ENCODE peak calls at places on chromosomes 5 and 9, in four cellular contexts. One of them, this sample, is unnamed.

GRCh38 chr5:142587354-142587965 is 98.4 kb downstream of the FGF1 start:
- DNase-seq in LoVo: peak
- DNase-seq in stimulated activated CD8-positive, alpha-beta memory T cell treated with anti-CD3 and anti-CD28 coated beads, Interleukin-12 subunit alpha, Interleukin-12 subunit beta, amount 100 ng/mL, for 4 hours: no peak
- DNase-seq in stimulated activated CD4-positive, alpha-beta T cell treated with anti-CD3 and anti-CD28 coated beads, Interleukin-15, amount 100 ng/mL, for 1 hour: no peak
- DNase-seq in this sample: no peak

GRCh38 chr5:150286820-150287219 is 2.8 kb downstream of the CAMK2A start:
- DNase-seq in LoVo: peak
- DNase-seq in stimulated activated CD8-positive, alpha-beta memory T cell treated with anti-CD3 and anti-CD28 coated beads, Interleukin-12 subunit alpha, Interleukin-12 subunit beta, amount 100 ng/mL, for 4 hours: no peak
- DNase-seq in stimulated activated CD4-positive, alpha-beta T cell treated with anti-CD3 and anti-CD28 coated beads, Interleukin-15, amount 100 ng/mL, for 1 hour: no peak
- DNase-seq in this sample: no peak

GRCh38 chr5:71780597-71780996 is 61.5 kb downstream of the CARTPT start:
- DNase-seq in LoVo: no peak
- DNase-seq in stimulated activated CD8-positive, alpha-beta memory T cell treated with anti-CD3 and anti-CD28 coated beads, Interleukin-12 subunit alpha, Interleukin-12 subunit beta, amount 100 ng/mL, for 4 hours: no peak
- DNase-seq in stimulated activated CD4-positive, alpha-beta T cell treated with anti-CD3 and anti-CD28 coated beads, Interleukin-15, amount 100 ng/mL, for 1 hour: no peak
- DNase-seq in this sample: no peak

GRCh38 chr5:28542968-28543367 is 1504.6 kb upstream of the CDH9 start:
- DNase-seq in LoVo: peak
- DNase-seq in stimulated activated CD8-positive, alpha-beta memory T cell treated with anti-CD3 and anti-CD28 coated beads, Interleukin-12 subunit alpha, Interleukin-12 subunit beta, amount 100 ng/mL, for 4 hours: no peak
- DNase-seq in stimulated activated CD4-positive, alpha-beta T cell treated with anti-CD3 and anti-CD28 coated beads, Interleukin-15, amount 100 ng/mL, for 1 hour: no peak
- DNase-seq in this sample: no peak

GRCh38 chr9:88773627-88774244 is 217.5 kb upstream of the S1PR3 start:
- DNase-seq in LoVo: no peak
- DNase-seq in stimulated activated CD8-positive, alpha-beta memory T cell treated with anti-CD3 and anti-CD28 coated beads, Interleukin-12 subunit alpha, Interleukin-12 subunit beta, amount 100 ng/mL, for 4 hours: no peak
- DNase-seq in stimulated activated CD4-positive, alpha-beta T cell treated with anti-CD3 and anti-CD28 coated beads, Interleukin-15, amount 100 ng/mL, for 1 hour: no peak
- DNase-seq in this sample: no peak

GRCh38 chr9:127711226-127711701 is 4.2 kb downstream of the PTRH1 start:
- DNase-seq in LoVo: no peak
- DNase-seq in stimulated activated CD8-positive, alpha-beta memory T cell treated with anti-CD3 and anti-CD28 coated beads, Interleukin-12 subunit alpha, Interleukin-12 subunit beta, amount 100 ng/mL, for 4 hours: no peak
- DNase-seq in stimulated activated CD4-positive, alpha-beta T cell treated with anti-CD3 and anti-CD28 coated beads, Interleukin-15, amount 100 ng/mL, for 1 hour: no peak
- DNase-seq in this sample: no peak

GRCh38 chr9:133203506-133204075 is 5.5 kb downstream of the OBP2B start:
- DNase-seq in LoVo: no peak
- DNase-seq in stimulated activated CD8-positive, alpha-beta memory T cell treated with anti-CD3 and anti-CD28 coated beads, Interleukin-12 subunit alpha, Interleukin-12 subunit beta, amount 100 ng/mL, for 4 hours: no peak
- DNase-seq in stimulated activated CD4-positive, alpha-beta T cell treated with anti-CD3 and anti-CD28 coated beads, Interleukin-15, amount 100 ng/mL, for 1 hour: no peak
- DNase-seq in this sample: no peak

GRCh38 chr5:61100425-61100824 is 61.8 kb downstream of the SMIM15 start:
- DNase-seq in LoVo: no peak
- DNase-seq in stimulated activated CD8-positive, alpha-beta memory T cell treated with anti-CD3 and anti-CD28 coated beads, Interleukin-12 subunit alpha, Interleukin-12 subunit beta, amount 100 ng/mL, for 4 hours: no peak
- DNase-seq in stimulated activated CD4-positive, alpha-beta T cell treated with anti-CD3 and anti-CD28 coated beads, Interleukin-15, amount 100 ng/mL, for 1 hour: no peak
- DNase-seq in this sample: no peak

GRCh38 chr5:35999547-35999946 is 8.4 kb upstream of the UGT3A1 start:
- DNase-seq in LoVo: no peak
- DNase-seq in stimulated activated CD8-positive, alpha-beta memory T cell treated with anti-CD3 and anti-CD28 coated beads, Interleukin-12 subunit alpha, Interleukin-12 subunit beta, amount 100 ng/mL, for 4 hours: no peak
- DNase-seq in stimulated activated CD4-positive, alpha-beta T cell treated with anti-CD3 and anti-CD28 coated beads, Interleukin-15, amount 100 ng/mL, for 1 hour: no peak
- DNase-seq in this sample: no peak

GRCh38 chr5:172379481-172379880 is 74.8 kb downstream of the SH3PXD2B start:
- DNase-seq in LoVo: no peak
- DNase-seq in stimulated activated CD8-positive, alpha-beta memory T cell treated with anti-CD3 and anti-CD28 coated beads, Interleukin-12 subunit alpha, Interleukin-12 subunit beta, amount 100 ng/mL, for 4 hours: no peak
- DNase-seq in stimulated activated CD4-positive, alpha-beta T cell treated with anti-CD3 and anti-CD28 coated beads, Interleukin-15, amount 100 ng/mL, for 1 hour: no peak
- DNase-seq in this sample: no peak

GRCh38 chr5:33261305-33261704 is 179.5 kb upstream of the TARS1 start:
- DNase-seq in LoVo: no peak
- DNase-seq in stimulated activated CD8-positive, alpha-beta memory T cell treated with anti-CD3 and anti-CD28 coated beads, Interleukin-12 subunit alpha, Interleukin-12 subunit beta, amount 100 ng/mL, for 4 hours: no peak
- DNase-seq in stimulated activated CD4-positive, alpha-beta T cell treated with anti-CD3 and anti-CD28 coated beads, Interleukin-15, amount 100 ng/mL, for 1 hour: no peak
- DNase-seq in this sample: no peak

GRCh38 chr9:134818000-134818568 is 62.5 kb upstream of the FCN2 start:
- DNase-seq in LoVo: no peak
- DNase-seq in stimulated activated CD8-positive, alpha-beta memory T cell treated with anti-CD3 and anti-CD28 coated beads, Interleukin-12 subunit alpha, Interleukin-12 subunit beta, amount 100 ng/mL, for 4 hours: no peak
- DNase-seq in stimulated activated CD4-positive, alpha-beta T cell treated with anti-CD3 and anti-CD28 coated beads, Interleukin-15, amount 100 ng/mL, for 1 hour: no peak
- DNase-seq in this sample: no peak

GRCh38 chr9:130466537-130467217 is 21.9 kb downstream of the ASS1 start:
- DNase-seq in LoVo: no peak
- DNase-seq in stimulated activated CD8-positive, alpha-beta memory T cell treated with anti-CD3 and anti-CD28 coated beads, Interleukin-12 subunit alpha, Interleukin-12 subunit beta, amount 100 ng/mL, for 4 hours: no peak
- DNase-seq in stimulated activated CD4-positive, alpha-beta T cell treated with anti-CD3 and anti-CD28 coated beads, Interleukin-15, amount 100 ng/mL, for 1 hour: no peak
- DNase-seq in this sample: no peak

GRCh38 chr9:69066955-69067354 is 31.4 kb downstream of the FXN start:
- DNase-seq in LoVo: no peak
- DNase-seq in stimulated activated CD8-positive, alpha-beta memory T cell treated with anti-CD3 and anti-CD28 coated beads, Interleukin-12 subunit alpha, Interleukin-12 subunit beta, amount 100 ng/mL, for 4 hours: no peak
- DNase-seq in stimulated activated CD4-positive, alpha-beta T cell treated with anti-CD3 and anti-CD28 coated beads, Interleukin-15, amount 100 ng/mL, for 1 hour: no peak
- DNase-seq in this sample: no peak

GRCh38 chr5:178249191-178249989 is 16.8 kb upstream of the PHYKPL start:
- DNase-seq in LoVo: no peak
- DNase-seq in stimulated activated CD8-positive, alpha-beta memory T cell treated with anti-CD3 and anti-CD28 coated beads, Interleukin-12 subunit alpha, Interleukin-12 subunit beta, amount 100 ng/mL, for 4 hours: no peak
- DNase-seq in stimulated activated CD4-positive, alpha-beta T cell treated with anti-CD3 and anti-CD28 coated beads, Interleukin-15, amount 100 ng/mL, for 1 hour: no peak
- DNase-seq in this sample: no peak

GRCh38 chr5:79255786-79256557 is 20.0 kb downstream of the JMY start:
- DNase-seq in LoVo: no peak
- DNase-seq in stimulated activated CD8-positive, alpha-beta memory T cell treated with anti-CD3 and anti-CD28 coated beads, Interleukin-12 subunit alpha, Interleukin-12 subunit beta, amount 100 ng/mL, for 4 hours: no peak
- DNase-seq in stimulated activated CD4-positive, alpha-beta T cell treated with anti-CD3 and anti-CD28 coated beads, Interleukin-15, amount 100 ng/mL, for 1 hour: no peak
- DNase-seq in this sample: no peak

GRCh38 chr9:88994820-88995180 is 3.5 kb downstream of the S1PR3 start:
- DNase-seq in LoVo: no peak
- DNase-seq in stimulated activated CD8-positive, alpha-beta memory T cell treated with anti-CD3 and anti-CD28 coated beads, Interleukin-12 subunit alpha, Interleukin-12 subunit beta, amount 100 ng/mL, for 4 hours: no peak
- DNase-seq in stimulated activated CD4-positive, alpha-beta T cell treated with anti-CD3 and anti-CD28 coated beads, Interleukin-15, amount 100 ng/mL, for 1 hour: no peak
- DNase-seq in this sample: no peak

GRCh38 chr9:77708416-77708815 is 60.3 kb upstream of the GNA14 start:
- DNase-seq in LoVo: no peak
- DNase-seq in stimulated activated CD8-positive, alpha-beta memory T cell treated with anti-CD3 and anti-CD28 coated beads, Interleukin-12 subunit alpha, Interleukin-12 subunit beta, amount 100 ng/mL, for 4 hours: no peak
- DNase-seq in stimulated activated CD4-positive, alpha-beta T cell treated with anti-CD3 and anti-CD28 coated beads, Interleukin-15, amount 100 ng/mL, for 1 hour: no peak
- DNase-seq in this sample: no peak

GRCh38 chr5:79168031-79168430 is 56.4 kb downstream of the BHMT start:
- DNase-seq in LoVo: no peak
- DNase-seq in stimulated activated CD8-positive, alpha-beta memory T cell treated with anti-CD3 and anti-CD28 coated beads, Interleukin-12 subunit alpha, Interleukin-12 subunit beta, amount 100 ng/mL, for 4 hours: no peak
- DNase-seq in stimulated activated CD4-positive, alpha-beta T cell treated with anti-CD3 and anti-CD28 coated beads, Interleukin-15, amount 100 ng/mL, for 1 hour: no peak
- DNase-seq in this sample: no peak

GRCh38 chr9:92983984-92984589 is 36.8 kb downstream of the FGD3 start:
- DNase-seq in LoVo: no peak
- DNase-seq in stimulated activated CD8-positive, alpha-beta memory T cell treated with anti-CD3 and anti-CD28 coated beads, Interleukin-12 subunit alpha, Interleukin-12 subunit beta, amount 100 ng/mL, for 4 hours: no peak
- DNase-seq in stimulated activated CD4-positive, alpha-beta T cell treated with anti-CD3 and anti-CD28 coated beads, Interleukin-15, amount 100 ng/mL, for 1 hour: no peak
- DNase-seq in this sample: no peak

GRCh38 chr5:179149278-179149677 is 89.1 kb downstream of the ZNF354C start:
- DNase-seq in LoVo: no peak
- DNase-seq in stimulated activated CD8-positive, alpha-beta memory T cell treated with anti-CD3 and anti-CD28 coated beads, Interleukin-12 subunit alpha, Interleukin-12 subunit beta, amount 100 ng/mL, for 4 hours: no peak
- DNase-seq in stimulated activated CD4-positive, alpha-beta T cell treated with anti-CD3 and anti-CD28 coated beads, Interleukin-15, amount 100 ng/mL, for 1 hour: no peak
- DNase-seq in this sample: no peak

GRCh38 chr5:147565524-147565923 is 55.7 kb upstream of the DPYSL3 start:
- DNase-seq in LoVo: no peak
- DNase-seq in stimulated activated CD8-positive, alpha-beta memory T cell treated with anti-CD3 and anti-CD28 coated beads, Interleukin-12 subunit alpha, Interleukin-12 subunit beta, amount 100 ng/mL, for 4 hours: no peak
- DNase-seq in stimulated activated CD4-positive, alpha-beta T cell treated with anti-CD3 and anti-CD28 coated beads, Interleukin-15, amount 100 ng/mL, for 1 hour: no peak
- DNase-seq in this sample: no peak

GRCh38 chr5:172939045-172939444 is 20.2 kb upstream of the RPL26L1 start:
- DNase-seq in LoVo: no peak
- DNase-seq in stimulated activated CD8-positive, alpha-beta memory T cell treated with anti-CD3 and anti-CD28 coated beads, Interleukin-12 subunit alpha, Interleukin-12 subunit beta, amount 100 ng/mL, for 4 hours: no peak
- DNase-seq in stimulated activated CD4-positive, alpha-beta T cell treated with anti-CD3 and anti-CD28 coated beads, Interleukin-15, amount 100 ng/mL, for 1 hour: no peak
- DNase-seq in this sample: no peak

GRCh38 chr9:5563886-5564285 is 53.6 kb downstream of the PDCD1LG2 start:
- DNase-seq in LoVo: no peak
- DNase-seq in stimulated activated CD8-positive, alpha-beta memory T cell treated with anti-CD3 and anti-CD28 coated beads, Interleukin-12 subunit alpha, Interleukin-12 subunit beta, amount 100 ng/mL, for 4 hours: no peak
- DNase-seq in stimulated activated CD4-positive, alpha-beta T cell treated with anti-CD3 and anti-CD28 coated beads, Interleukin-15, amount 100 ng/mL, for 1 hour: no peak
- DNase-seq in this sample: no peak

GRCh38 chr9:36191696-36192095 is 975 bp downstream of the CLTA start:
- DNase-seq in LoVo: no peak
- DNase-seq in stimulated activated CD8-positive, alpha-beta memory T cell treated with anti-CD3 and anti-CD28 coated beads, Interleukin-12 subunit alpha, Interleukin-12 subunit beta, amount 100 ng/mL, for 4 hours: no peak
- DNase-seq in stimulated activated CD4-positive, alpha-beta T cell treated with anti-CD3 and anti-CD28 coated beads, Interleukin-15, amount 100 ng/mL, for 1 hour: no peak
- DNase-seq in this sample: no peak

GRCh38 chr5:78377056-78377717 is 16.8 kb downstream of the SCAMP1 start:
- DNase-seq in LoVo: no peak
- DNase-seq in stimulated activated CD8-positive, alpha-beta memory T cell treated with anti-CD3 and anti-CD28 coated beads, Interleukin-12 subunit alpha, Interleukin-12 subunit beta, amount 100 ng/mL, for 4 hours: no peak
- DNase-seq in stimulated activated CD4-positive, alpha-beta T cell treated with anti-CD3 and anti-CD28 coated beads, Interleukin-15, amount 100 ng/mL, for 1 hour: no peak
- DNase-seq in this sample: no peak

GRCh38 chr5:15446552-15446951 is 53.4 kb upstream of the FBXL7 start:
- DNase-seq in LoVo: no peak
- DNase-seq in stimulated activated CD8-positive, alpha-beta memory T cell treated with anti-CD3 and anti-CD28 coated beads, Interleukin-12 subunit alpha, Interleukin-12 subunit beta, amount 100 ng/mL, for 4 hours: no peak
- DNase-seq in stimulated activated CD4-positive, alpha-beta T cell treated with anti-CD3 and anti-CD28 coated beads, Interleukin-15, amount 100 ng/mL, for 1 hour: no peak
- DNase-seq in this sample: no peak

This sample was measured in cortex of kidney.